ENCODE peak calls at places on chromosomes 11 and 22, in four cellular contexts. One of them, this sample, is unnamed.
A peak's percentile ranks its signal among the peaks of the same experiment; 100 is the strongest.

GRCh38 chr22:47177334-47177815 is 414.9 kb downstream of the TBC1D22A start:
- DNase-seq in kidney: peak; percentile 47
- DNase-seq in brain microvascular endothelial cell: no peak
- DNase-seq in right lobe of liver: no peak
- DNase-seq in this sample: no peak

GRCh38 chr22:46102752-46103151 is 47.6 kb upstream of the PPARA start:
- DNase-seq in kidney: no peak
- DNase-seq in brain microvascular endothelial cell: no peak
- DNase-seq in right lobe of liver: no peak
- DNase-seq in this sample: no peak

GRCh38 chr11:94543695-94544581 is at the start of gene FUT4:
- DNase-seq in kidney: peak; percentile 96
- DNase-seq in brain microvascular endothelial cell: peak; percentile 64
- DNase-seq in right lobe of liver: peak; percentile 92
- DNase-seq in this sample: peak; percentile 82

GRCh38 chr11:63944987-63945386 is 6.2 kb downstream of the NAA40 start:
- DNase-seq in kidney: no peak
- DNase-seq in right lobe of liver: peak; percentile 73
- DNase-seq in brain microvascular endothelial cell: no peak
- DNase-seq in this sample: no peak

GRCh38 chr22:35541254-35541748 is 670 bp downstream of the RASD2 start:
- DNase-seq in right lobe of liver: no peak
- DNase-seq in brain microvascular endothelial cell: no peak
- DNase-seq in kidney: no peak
- DNase-seq in this sample: no peak

GRCh38 chr11:69000831-69001245 is 12.2 kb downstream of the MRGPRF start:
- DNase-seq in brain microvascular endothelial cell: peak; percentile 50
- DNase-seq in kidney: peak; percentile 65
- DNase-seq in right lobe of liver: peak; percentile 77
- DNase-seq in this sample: no peak

GRCh38 chr11:92888701-92889100 is 80.8 kb upstream of the MTNR1B start:
- DNase-seq in kidney: no peak
- DNase-seq in right lobe of liver: no peak
- DNase-seq in brain microvascular endothelial cell: no peak
- DNase-seq in this sample: no peak

GRCh38 chr22:40491990-40492631 is 121.7 kb downstream of the SGSM3 start:
- DNase-seq in right lobe of liver: no peak
- DNase-seq in brain microvascular endothelial cell: peak; percentile 23
- DNase-seq in kidney: no peak
- DNase-seq in this sample: no peak

GRCh38 chr22:49780281-49780991 is 47.2 kb downstream of the BRD1 start:
- DNase-seq in brain microvascular endothelial cell: no peak
- DNase-seq in right lobe of liver: no peak
- DNase-seq in kidney: peak; percentile 79
- DNase-seq in this sample: peak; percentile 26

GRCh38 chr11:24511518-24511917 is 14.7 kb downstream of the LUZP2 start:
- DNase-seq in brain microvascular endothelial cell: no peak
- DNase-seq in right lobe of liver: no peak
- DNase-seq in kidney: no peak
- DNase-seq in this sample: no peak

GRCh38 chr11:120801801-120802689 is 221.9 kb upstream of the TBCEL start:
- DNase-seq in kidney: no peak
- DNase-seq in right lobe of liver: peak; percentile 68
- DNase-seq in brain microvascular endothelial cell: peak; percentile 48
- DNase-seq in this sample: no peak

GRCh38 chr22:26399288-26399687 is 29.8 kb upstream of the ASPHD2 start:
- DNase-seq in kidney: no peak
- DNase-seq in right lobe of liver: no peak
- DNase-seq in brain microvascular endothelial cell: no peak
- DNase-seq in this sample: no peak

GRCh38 chr11:122897606-122898210 is 15.1 kb downstream of the JHY start:
- DNase-seq in right lobe of liver: no peak
- DNase-seq in kidney: no peak
- DNase-seq in brain microvascular endothelial cell: peak; percentile 32
- DNase-seq in this sample: no peak

GRCh38 chr11:1223346-1224108 is 661 bp downstream of the MUC5B start:
- DNase-seq in brain microvascular endothelial cell: no peak
- DNase-seq in right lobe of liver: peak; percentile 37
- DNase-seq in kidney: peak; percentile 58
- DNase-seq in this sample: peak; percentile 56

GRCh38 chr11:102911758-102912481 is 37.1 kb upstream of the MMP12 start:
- DNase-seq in brain microvascular endothelial cell: no peak
- DNase-seq in right lobe of liver: no peak
- DNase-seq in kidney: no peak
- DNase-seq in this sample: no peak

GRCh38 chr11:78907636-78908035 is 333.0 kb upstream of the NARS2 start:
- DNase-seq in brain microvascular endothelial cell: no peak
- DNase-seq in right lobe of liver: no peak
- DNase-seq in kidney: no peak
- DNase-seq in this sample: no peak

GRCh38 chr11:37504066-37504611 is 906.1 kb upstream of the RAG2 start:
- DNase-seq in kidney: no peak
- DNase-seq in brain microvascular endothelial cell: peak; percentile 84
- DNase-seq in right lobe of liver: no peak
- DNase-seq in this sample: peak; percentile 55

GRCh38 chr11:71582309-71582895 is at the start of gene KRTAP5-11:
- DNase-seq in brain microvascular endothelial cell: no peak
- DNase-seq in kidney: no peak
- DNase-seq in right lobe of liver: no peak
- DNase-seq in this sample: no peak

GRCh38 chr11:625636-626319 is 1.0 kb upstream of the CDHR5 start:
- DNase-seq in kidney: peak; percentile 68
- DNase-seq in right lobe of liver: peak; percentile 46
- DNase-seq in brain microvascular endothelial cell: no peak
- DNase-seq in this sample: peak; percentile 67

GRCh38 chr11:28461338-28461737 is 353.1 kb downstream of the METTL15 start:
- DNase-seq in kidney: no peak
- DNase-seq in right lobe of liver: no peak
- DNase-seq in brain microvascular endothelial cell: peak; percentile 18
- DNase-seq in this sample: no peak

GRCh38 chr11:8006349-8006977 is 19.3 kb downstream of the EIF3F start:
- DNase-seq in right lobe of liver: peak; percentile 67
- DNase-seq in brain microvascular endothelial cell: peak; percentile 78
- DNase-seq in kidney: no peak
- DNase-seq in this sample: no peak

GRCh38 chr22:29503811-29504372 is 23.9 kb downstream of the NEFH start:
- DNase-seq in brain microvascular endothelial cell: peak; percentile 67
- DNase-seq in kidney: no peak
- DNase-seq in right lobe of liver: peak; percentile 53
- DNase-seq in this sample: no peak

GRCh38 chr11:120929664-120930154 is 94.2 kb upstream of the TBCEL start:
- DNase-seq in kidney: no peak
- DNase-seq in brain microvascular endothelial cell: no peak
- DNase-seq in right lobe of liver: no peak
- DNase-seq in this sample: no peak

GRCh38 chr11:15918212-15918611 is 438.1 kb downstream of the SOX6 start:
- DNase-seq in kidney: no peak
- DNase-seq in right lobe of liver: peak; percentile 23
- DNase-seq in brain microvascular endothelial cell: no peak
- DNase-seq in this sample: no peak

GRCh38 chr11:25159341-25159740 is 662.5 kb downstream of the LUZP2 start:
- DNase-seq in right lobe of liver: no peak
- DNase-seq in brain microvascular endothelial cell: peak; percentile 6
- DNase-seq in kidney: no peak
- DNase-seq in this sample: no peak

GRCh38 chr22:50595189-50595588 is 5.4 kb upstream of the MAPK8IP2 start:
- DNase-seq in right lobe of liver: no peak
- DNase-seq in kidney: no peak
- DNase-seq in brain microvascular endothelial cell: no peak
- DNase-seq in this sample: no peak

GRCh38 chr11:128417607-128418324 is 169.6 kb downstream of the ETS1 start:
- DNase-seq in right lobe of liver: no peak
- DNase-seq in brain microvascular endothelial cell: peak; percentile 81
- DNase-seq in kidney: no peak
- DNase-seq in this sample: no peak

GRCh38 chr11:43987384-43988039 is 45.1 kb downstream of the C11orf96 start:
- DNase-seq in kidney: peak; percentile 98
- DNase-seq in right lobe of liver: peak; percentile 86
- DNase-seq in brain microvascular endothelial cell: peak; percentile 65
- DNase-seq in this sample: no peak

GRCh38 chr11:23903044-23903704 is 593.7 kb upstream of the LUZP2 start:
- DNase-seq in kidney: no peak
- DNase-seq in brain microvascular endothelial cell: peak; percentile 95
- DNase-seq in right lobe of liver: no peak
- DNase-seq in this sample: no peak

GRCh38 chr11:13051257-13051656 is 42.1 kb downstream of the RASSF10 start:
- DNase-seq in brain microvascular endothelial cell: no peak
- DNase-seq in right lobe of liver: no peak
- DNase-seq in kidney: no peak
- DNase-seq in this sample: no peak

DNA sequence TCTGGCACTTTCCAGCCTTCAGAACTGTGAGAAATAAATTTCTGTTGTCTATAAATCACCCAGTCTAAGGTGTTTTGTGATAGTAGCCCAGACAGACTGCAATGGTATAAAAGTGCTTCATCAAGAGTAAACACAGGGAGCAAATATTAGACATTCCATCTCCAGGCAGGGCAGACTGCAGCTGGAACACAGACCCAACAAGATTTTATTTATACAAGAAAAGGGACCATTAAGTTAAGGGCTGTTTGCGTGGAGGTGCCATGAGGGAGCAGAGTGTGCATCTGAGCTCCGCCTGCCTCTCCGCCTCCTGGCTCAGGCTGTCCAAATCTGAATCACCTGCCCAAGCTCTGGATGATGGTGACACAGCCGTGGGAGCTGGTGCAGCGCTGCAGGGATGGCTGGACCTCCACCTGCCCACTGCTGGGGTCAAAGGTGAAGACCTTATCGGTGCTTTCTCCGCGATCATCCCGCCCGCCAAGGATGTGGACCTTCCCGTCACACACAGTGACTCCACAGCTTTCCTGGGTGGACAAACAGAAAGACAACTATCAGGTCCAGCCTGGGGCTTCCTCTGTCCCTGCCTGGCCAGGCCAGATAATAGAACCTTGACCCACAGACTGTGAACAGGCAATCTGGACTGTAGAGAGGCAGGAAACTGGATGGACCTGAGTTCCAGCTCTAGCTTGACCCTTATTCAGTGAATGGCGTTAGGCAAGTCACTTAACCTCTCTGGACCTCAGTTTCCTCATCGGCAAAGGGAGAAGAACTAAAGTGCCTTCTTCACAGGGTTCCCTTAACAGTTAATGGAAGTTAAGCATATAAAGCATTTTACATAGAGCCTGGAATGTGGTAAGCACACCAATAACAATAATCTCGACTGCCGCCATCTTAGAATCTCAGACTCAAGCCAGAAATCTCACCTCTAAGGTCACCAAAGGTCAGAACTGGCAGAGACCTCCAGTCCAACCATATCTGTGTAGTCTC is 10.5 kb downstream of the KLHL35 start:
- DNase-seq in brain microvascular endothelial cell: no peak
- DNase-seq in kidney: no peak
- DNase-seq in right lobe of liver: no peak
- DNase-seq in this sample: no peak
- H3K27ac ChIP-seq in brain microvascular endothelial cell: no peak overlapping the region
- H3K27ac ChIP-seq in kidney: no peak overlapping the region
- H3K27ac ChIP-seq in right lobe of liver: no peak overlapping the region
- H3K27ac ChIP-seq in this sample: peak overlapping the region; percentile 92

DNA sequence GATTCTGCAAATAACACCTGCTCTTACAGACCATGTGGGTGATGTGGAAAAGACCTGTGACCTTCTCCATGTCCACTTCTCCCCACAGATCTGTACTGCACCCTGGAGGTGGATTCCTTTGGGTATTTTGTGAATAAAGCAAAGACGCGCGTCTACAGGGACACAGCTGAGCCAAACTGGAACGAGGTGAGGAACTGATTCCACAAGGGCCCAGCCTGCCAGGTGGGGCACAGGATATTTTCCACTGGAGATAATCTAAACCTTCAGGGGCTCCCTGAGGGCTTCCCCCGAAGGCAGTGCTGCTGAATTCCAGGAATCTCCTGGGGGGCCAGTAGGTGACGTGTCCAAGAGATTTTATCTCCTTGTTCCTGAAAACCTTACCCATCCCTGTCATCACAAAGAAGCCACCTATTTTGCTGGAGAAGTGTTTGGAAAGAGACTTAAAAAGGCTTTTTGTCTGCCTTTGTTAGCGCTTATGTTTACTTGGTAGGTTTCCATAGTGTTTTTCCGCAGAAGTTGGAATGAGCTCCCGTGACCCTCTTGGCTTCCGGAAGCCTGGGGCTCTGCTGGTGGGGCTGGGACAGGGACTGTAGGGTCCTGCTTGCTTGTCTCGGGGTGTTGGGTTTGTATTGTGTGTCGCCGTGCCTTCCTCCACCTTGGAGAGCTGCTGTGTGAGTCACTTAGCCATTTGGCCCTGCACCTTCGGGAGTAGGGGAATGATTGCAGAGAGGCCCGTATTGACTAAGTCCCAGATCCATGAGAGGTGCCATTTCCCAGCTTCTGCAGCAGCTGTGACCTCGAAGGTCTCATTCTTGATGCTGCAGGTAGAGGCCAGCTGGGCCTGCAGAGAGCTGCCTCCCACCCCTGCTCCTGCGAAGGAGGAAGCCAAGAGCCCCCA is 112.4 kb downstream of the BCR start:
- DNase-seq in brain microvascular endothelial cell: no peak
- DNase-seq in kidney: peak; percentile 46
- DNase-seq in right lobe of liver: no peak
- DNase-seq in this sample: no peak
- H3K27ac ChIP-seq in brain microvascular endothelial cell: no peak overlapping the region
- H3K27ac ChIP-seq in kidney: no peak overlapping the region
- H3K27ac ChIP-seq in right lobe of liver: no peak overlapping the region
- H3K27ac ChIP-seq in this sample: no peak overlapping the region

GRCh38 chr22:19665784-19666662 is 48.3 kb upstream of the SEPTIN5 start:
- DNase-seq in right lobe of liver: no peak
- DNase-seq in brain microvascular endothelial cell: no peak
- DNase-seq in kidney: no peak
- DNase-seq in this sample: no peak
- H3K27ac ChIP-seq in right lobe of liver: no peak overlapping the region
- H3K27ac ChIP-seq in brain microvascular endothelial cell: peak overlapping the region; percentile 84
- H3K27ac ChIP-seq in kidney: no peak overlapping the region
- H3K27ac ChIP-seq in this sample: no peak overlapping the region

GRCh38 chr11:46857666-46858065 is 11.6 kb upstream of the CKAP5 start:
- DNase-seq in brain microvascular endothelial cell: no peak
- DNase-seq in right lobe of liver: no peak
- DNase-seq in kidney: no peak
- DNase-seq in this sample: no peak

GRCh38 chr11:46855863-46856262 is 9.8 kb upstream of the CKAP5 start:
- DNase-seq in right lobe of liver: no peak
- DNase-seq in kidney: no peak
- DNase-seq in brain microvascular endothelial cell: no peak
- DNase-seq in this sample: no peak

GRCh38 chr11:46858920-46859531 is 12.9 kb upstream of the CKAP5 start:
- DNase-seq in right lobe of liver: no peak
- DNase-seq in brain microvascular endothelial cell: no peak
- DNase-seq in kidney: no peak
- DNase-seq in this sample: no peak

GRCh38 chr11:46856605-46857339 is 10.7 kb upstream of the CKAP5 start:
- DNase-seq in right lobe of liver: no peak
- DNase-seq in kidney: no peak
- DNase-seq in brain microvascular endothelial cell: no peak
- DNase-seq in this sample: no peak

DNA sequence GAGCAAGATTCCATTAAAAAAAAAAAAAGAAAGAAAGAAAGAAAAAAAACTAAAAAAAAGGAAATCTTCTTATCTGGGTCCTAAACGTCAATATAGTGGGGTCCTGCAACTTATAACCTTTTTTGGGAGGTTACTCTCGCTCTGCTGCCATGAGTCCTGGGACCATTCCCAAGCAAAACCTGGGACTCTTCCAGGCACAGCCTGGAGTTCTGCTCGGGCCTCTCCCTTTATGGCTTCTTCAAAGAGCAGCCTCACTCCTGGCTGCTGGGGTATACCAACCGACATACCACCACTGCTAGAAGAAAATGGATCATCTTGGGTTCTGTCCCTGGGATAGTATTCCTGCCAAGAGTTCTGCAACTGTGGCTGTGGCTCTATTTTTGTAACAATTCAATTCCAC is 14.1 kb upstream of the CKAP5 start:
- DNase-seq in kidney: no peak
- DNase-seq in brain microvascular endothelial cell: no peak
- DNase-seq in right lobe of liver: no peak
- DNase-seq in this sample: no peak
- H3K27ac ChIP-seq in kidney: no peak overlapping the region
- H3K27ac ChIP-seq in brain microvascular endothelial cell: no peak overlapping the region
- H3K27ac ChIP-seq in right lobe of liver: no peak overlapping the region
- H3K27ac ChIP-seq in this sample: no peak overlapping the region